ENCODE peak calls at places on chromosomes 12 and 14, in seven cellular contexts. R is heart right ventricle; L is psoas muscle; V is cardiac muscle cell; T is ascending aorta; Y is NT2/D1; G is CD8-positive, alpha-beta memory T cell. B is an unnamed sample. For H3K4me1 and H3K9me3, the result is how much of the 10 kb centered on the place peaks cover.

GRCh38 chr12:124497039-124497438 is 70.4 kb downstream of the NCOR2 start:
- DNase-seq in G (no peak), L (peak), Y (no peak), R (no peak), V (peak), T (peak), B (no peak)

GRCh38 chr12:5124401-5124800 is 80.7 kb downstream of the KCNA5 start:
- DNase-seq in R (no peak), V (no peak), T (no peak), Y (no peak), L (no peak), G (no peak), B (no peak)

GRCh38 chr14:65387628-65388027 is 24.9 kb upstream of the FUT8 start:
- DNase-seq in V (no peak), Y (no peak), L (no peak), R (no peak), G (no peak), T (no peak), B (no peak)

GRCh38 chr12:103169-103981 is 36.8 kb downstream of the IQSEC3 start:
- DNase-seq in Y (no peak), V (no peak), R (no peak), T (no peak), L (no peak), G (no peak), B (no peak)

GRCh38 chr12:105427883-105428282 is 97.4 kb downstream of the C12orf75 start:
- DNase-seq in L (no peak), Y (no peak), R (no peak), G (no peak), T (no peak), V (no peak), B (no peak)

GRCh38 chr12:51326762-51327439 is 2.9 kb upstream of the BIN2 start:
- DNase-seq in V (peak), T (no peak), L (peak), G (no peak), Y (no peak), R (peak), B (no peak)

GRCh38 chr12:48489012-48489411 is 6.7 kb downstream of the C12orf54 start:
- DNase-seq in Y (no peak), T (no peak), V (peak), L (no peak), G (no peak), R (no peak), B (peak)

GRCh38 chr12:50084775-50085614 is at the start of gene SMARCD1:
- DNase-seq in V (peak), G (peak), L (peak), Y (peak), R (peak), T (peak), B (peak)

GRCh38 chr14:20904393-20905029 is 13.3 kb downstream of the RNASE3 start:
- DNase-seq in G (no peak), Y (peak), V (no peak), R (no peak), L (no peak), T (no peak), B (no peak)

GRCh38 chr14:99572173-99572999 is 31.6 kb downstream of the CCDC85C start:
- DNase-seq in L (no peak), T (no peak), V (no peak), Y (no peak), R (no peak), G (no peak), B (peak)

GRCh38 chr14:102523200-102524025 is 13.8 kb upstream of the ANKRD9 start:
- DNase-seq in L (no peak), Y (no peak), G (no peak), T (no peak), R (no peak), V (no peak), B (no peak)

GRCh38 chr12:118544569-118544968 is 168.2 kb downstream of the SUDS3 start:
- DNase-seq in T (no peak), R (no peak), G (no peak), V (no peak), L (no peak), Y (no peak), B (no peak)

DNA sequence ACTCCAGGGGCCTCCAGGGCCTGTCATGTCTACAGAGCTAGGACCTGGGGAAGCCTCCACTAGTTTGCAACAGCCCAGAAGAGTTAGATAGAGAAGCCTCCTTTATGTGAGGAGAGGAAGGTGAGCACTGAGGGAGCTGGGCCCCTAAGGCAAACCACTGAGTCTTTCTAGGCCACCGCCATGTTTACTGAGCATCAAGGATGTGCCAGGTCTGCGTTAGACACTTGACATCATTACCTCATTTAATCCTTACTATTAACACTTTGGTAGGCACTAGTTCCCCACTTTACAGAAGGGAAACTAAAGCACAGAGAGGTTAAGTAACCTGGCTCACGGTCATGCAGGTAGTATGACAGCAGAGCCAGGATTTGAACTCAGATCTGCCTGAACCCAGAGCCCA is 12.9 kb downstream of the CTDSP2 start:
- DNase-seq in Y (no peak), V (no peak), R (no peak), T (no peak), G (no peak), L (no peak), B (no peak)
- H3K4me1 ChIP-seq in Y (under half), V (half or more), R (half or more), T (half or more), G (half or more), L (half or more), B (under half)

DNA sequence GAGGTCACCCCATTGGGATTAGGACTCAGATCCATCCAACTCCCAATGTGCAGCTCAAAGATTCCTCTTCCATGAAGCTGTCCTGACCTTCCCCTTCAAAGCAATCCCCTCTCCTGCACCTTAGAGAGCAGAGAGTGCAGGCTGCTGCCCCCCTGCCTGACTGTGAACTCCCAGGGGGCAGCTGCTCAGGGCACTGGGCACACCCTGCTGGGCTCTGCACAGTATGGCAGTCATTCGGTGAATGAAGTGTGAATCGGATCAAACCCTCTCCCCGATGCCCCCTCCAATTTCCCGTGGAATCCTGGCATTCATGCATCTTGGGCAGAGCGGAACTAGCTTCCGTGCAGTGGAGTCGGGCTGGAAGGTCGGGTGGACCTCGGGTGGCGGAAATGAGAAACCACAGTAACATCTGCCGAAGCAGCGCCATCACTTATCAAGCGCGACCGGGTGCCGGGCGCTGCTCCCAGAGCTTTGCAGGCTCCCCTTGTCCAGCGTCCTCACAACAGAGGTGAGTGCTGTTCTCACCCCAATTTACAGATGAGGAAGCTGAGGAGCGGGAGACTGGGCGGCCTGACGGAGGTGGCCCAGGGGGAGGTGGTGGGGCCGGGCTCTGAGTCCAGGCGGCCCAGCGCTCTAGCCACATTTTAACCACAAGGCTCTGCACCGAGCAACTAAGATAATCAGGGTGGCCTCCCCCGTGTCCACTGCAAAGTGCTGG is 14.7 kb downstream of the GALNT9 start:
- DNase-seq in L (no peak), V (no peak), Y (no peak), R (no peak), T (no peak), G (no peak), B (no peak)
- H3K9me3 ChIP-seq in L (under half), V (under half), Y (under half), R (under half), T (under half), G (under half), B (under half)

GRCh38 chr12:93429448-93429847 is 12.3 kb downstream of the UBE2N start:
- DNase-seq in R (no peak), Y (no peak), V (no peak), L (no peak), G (no peak), T (no peak), B (peak)

GRCh38 chr12:93430280-93430679 is 11.5 kb downstream of the UBE2N start:
- DNase-seq in T (no peak), V (no peak), G (no peak), Y (no peak), R (no peak), L (no peak), B (no peak)

GRCh38 chr12:93429852-93430251 is 11.9 kb downstream of the UBE2N start:
- DNase-seq in V (no peak), T (no peak), L (no peak), G (no peak), Y (no peak), R (no peak), B (no peak)

GRCh38 chr12:93438266-93439050 is 3.3 kb downstream of the UBE2N start:
- DNase-seq in T (no peak), L (no peak), Y (no peak), G (no peak), V (no peak), R (no peak), B (no peak)

DNA sequence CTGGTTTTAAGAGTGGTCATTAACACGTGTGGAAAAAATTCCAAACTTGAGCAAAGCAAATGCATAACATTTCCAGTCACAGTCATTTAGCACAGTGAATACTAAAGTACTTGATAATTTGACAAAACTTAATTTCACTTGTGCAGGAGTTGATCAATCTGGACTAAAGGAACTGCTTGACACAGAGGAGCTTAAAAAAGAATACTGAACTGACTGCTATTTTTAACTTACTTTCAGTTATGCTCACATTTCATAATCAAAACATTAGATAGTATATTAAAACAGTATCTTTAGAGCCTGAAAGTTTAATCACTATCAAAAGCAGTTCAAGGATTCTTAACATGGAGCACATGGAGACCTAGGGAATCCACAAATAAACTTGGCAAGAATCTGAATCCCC is 7.4 kb downstream of the UBE2N start:
- DNase-seq in L (no peak), V (no peak), Y (no peak), R (no peak), G (no peak), T (no peak), B (no peak)
- H3K4me1 ChIP-seq in L (half or more), V (under half), Y (under half), R (half or more), G (half or more), T (under half), B (under half)

GRCh38 chr14:40983604-40984003 is 623.1 kb upstream of the LRFN5 start:
- DNase-seq in T (no peak), L (no peak), G (no peak), V (peak), Y (no peak), R (no peak), B (no peak)

GRCh38 chr14:40985584-40985983 is 621.1 kb upstream of the LRFN5 start:
- DNase-seq in Y (no peak), L (no peak), T (no peak), R (no peak), G (no peak), V (no peak), B (no peak)

DNA sequence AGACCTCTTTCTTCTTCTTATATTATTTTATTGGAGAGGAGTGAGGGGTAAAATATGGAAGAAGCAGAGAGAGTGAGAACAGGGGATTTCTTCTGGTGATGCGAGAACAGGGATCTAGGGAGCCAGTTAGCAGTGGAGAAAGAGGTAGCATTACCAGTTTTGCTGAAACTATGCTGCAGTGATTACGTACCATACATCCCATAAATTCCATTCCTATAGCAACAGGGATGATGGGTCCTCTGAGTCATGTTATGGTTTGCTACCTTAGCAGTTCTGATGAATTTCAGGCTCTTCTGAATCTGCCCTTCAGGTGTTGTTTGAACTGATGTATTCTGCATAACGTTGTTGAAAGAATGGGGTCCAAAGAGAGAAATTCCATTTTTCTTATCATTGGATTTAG is 625.4 kb upstream of the LRFN5 start:
- DNase-seq in Y (no peak), T (no peak), V (no peak), R (no peak), G (no peak), L (no peak), B (no peak)
- H3K9me3 ChIP-seq in Y (under half), T (under half), V (under half), R (under half), G (under half), L (under half), B (under half)

GRCh38 chr12:11884661-11885060 is 186.1 kb upstream of the BCL2L14 start:
- DNase-seq in G (no peak), R (no peak), T (no peak), L (no peak), V (peak), Y (no peak), B (no peak)

GRCh38 chr12:11880424-11880823 is 190.3 kb upstream of the BCL2L14 start:
- DNase-seq in Y (no peak), G (no peak), T (no peak), L (no peak), V (no peak), R (no peak), B (no peak)

GRCh38 chr12:11881835-11882234 is 188.9 kb upstream of the BCL2L14 start:
- DNase-seq in R (no peak), V (no peak), G (no peak), T (no peak), Y (no peak), L (no peak), B (no peak)

GRCh38 chr12:11885261-11886038 is 185.3 kb upstream of the BCL2L14 start:
- DNase-seq in G (no peak), V (peak), R (no peak), L (no peak), Y (no peak), T (no peak), B (peak)

GRCh38 chr12:11882301-11883019 is 188.3 kb upstream of the BCL2L14 start:
- DNase-seq in V (no peak), R (no peak), Y (no peak), L (no peak), T (no peak), G (no peak), B (no peak)
- H3K4me1 ChIP-seq in V (under half), R (half or more), Y (under half), L (under half), T (under half), G (under half), B (under half)

GRCh38 chr12:38113991-38114390 is 202.6 kb upstream of the ALG10B start:
- DNase-seq in G (no peak), Y (no peak), V (no peak), R (no peak), L (no peak), T (no peak), B (no peak)
- H3K9me3 ChIP-seq in G (under half), Y (under half), V (under half), R (under half), L (under half), T (under half), B (under half)

GRCh38 chr12:64603183-64603841 is 7.0 kb upstream of the RASSF3 start:
- DNase-seq in G (no peak), V (no peak), R (no peak), Y (no peak), L (no peak), T (no peak), B (no peak)
- H3K4me1 ChIP-seq in G (under half), V (under half), R (under half), Y (under half), L (under half), T (under half), B (under half)